ENCODE peak calls at places on chromosome 12, in eight cellular contexts. W is osteoblast, X is pancreas, B is left lung, Q is right atrium auricular region, A is bronchial epithelial cell, M is Peyer's patch, Z is BJ. N is an unnamed sample.

GRCh38 chr12:88035907-88036289 is 6.7 kb upstream of the C12orf50 start:
- DNase-seq in W (no peak), X (peak; percentile 17), B (no peak), Q (no peak), A (peak; percentile 57), M (no peak), Z (no peak), N (no peak)

GRCh38 chr12:58931518-58931917 is 11.2 kb upstream of the LRIG3 start:
- DNase-seq in W (no peak), X (no peak), B (no peak), Q (no peak), A (no peak), M (no peak), Z (no peak), N (no peak)

GRCh38 chr12:68001486-68002466 is 12.5 kb downstream of the IFNG-AS1 start:
- DNase-seq in W (no peak), X (no peak), B (no peak), Q (no peak), A (peak; percentile 26), M (no peak), Z (no peak), N (no peak)

GRCh38 chr12:106433055-106433454 is 75.5 kb downstream of the POLR3B start:
- DNase-seq in W (peak; percentile 3), X (no peak), B (no peak), Q (no peak), A (no peak), M (no peak), Z (no peak), N (no peak)

GRCh38 chr12:125861299-125862281 is 796.4 kb downstream of the AACS start:
- DNase-seq in W (no peak), X (peak; percentile 91), B (peak; percentile 76), Q (no peak), A (no peak), M (no peak), Z (no peak), N (no peak)

GRCh38 chr12:46770501-46771183 is 55.2 kb downstream of the SLC38A4 start:
- DNase-seq in W (peak; percentile 27), X (peak; percentile 25), B (no peak), Q (no peak), A (no peak), M (no peak), Z (no peak), N (no peak)

GRCh38 chr12:61367281-61367785 is 892.9 kb upstream of the USP15 start:
- DNase-seq in W (no peak), X (no peak), B (no peak), Q (no peak), A (peak; percentile 18), M (no peak), Z (no peak), N (no peak)

GRCh38 chr12:67070307-67070600 is 198.9 kb upstream of the CAND1 start:
- DNase-seq in W (no peak), X (no peak), B (no peak), Q (no peak), A (no peak), M (no peak), Z (no peak), N (no peak)

GRCh38 chr12:204261-204678 is 9.7 kb downstream of the SLC6A12 start:
- DNase-seq in W (no peak), X (no peak), B (peak; percentile 35), Q (no peak), A (no peak), M (no peak), Z (no peak), N (no peak)

GRCh38 chr12:34298176-34298970 is 276.1 kb downstream of the ALG10 start:
- DNase-seq in W (no peak), X (no peak), B (peak; percentile 24), Q (no peak), A (no peak), M (no peak), Z (no peak), N (no peak)

GRCh38 chr12:107984973-107985372 is 144.1 kb upstream of the WSCD2 start:
- DNase-seq in W (no peak), X (no peak), B (no peak), Q (no peak), A (no peak), M (no peak), Z (no peak), N (no peak)

GRCh38 chr12:132185698-132186097 is 41.4 kb downstream of the NOC4L start:
- DNase-seq in W (peak; percentile 87), X (no peak), B (peak; percentile 31), Q (no peak), A (no peak), M (no peak), Z (no peak), N (no peak)

GRCh38 chr12:116878567-116879508 is 2.4 kb downstream of the HRK start:
- DNase-seq in W (peak; percentile 95), X (no peak), B (peak; percentile 76), Q (no peak), A (peak; percentile 25), M (no peak), Z (no peak), N (no peak)

GRCh38 chr12:1044697-1045096 is 53.7 kb downstream of the ERC1 start:
- DNase-seq in W (peak; percentile 45), X (no peak), B (no peak), Q (no peak), A (peak; percentile 62), M (no peak), Z (peak; percentile 40), N (no peak)

GRCh38 chr12:6333566-6333965 is 8.3 kb downstream of the TNFRSF1A start:
- DNase-seq in W (peak; percentile 96), X (no peak), B (no peak), Q (no peak), A (peak; percentile 95), M (no peak), Z (no peak), N (no peak)

GRCh38 chr12:24280085-24280842 is 330.8 kb upstream of the SOX5 start:
- DNase-seq in W (no peak), X (no peak), B (no peak), Q (no peak), A (no peak), M (no peak), Z (no peak), N (no peak)

GRCh38 chr12:3922033-3922432 is 48.8 kb upstream of the PARP11 start:
- DNase-seq in W (no peak), X (no peak), B (no peak), Q (no peak), A (no peak), M (no peak), Z (no peak), N (no peak)

GRCh38 chr12:29698756-29699155 is 85.0 kb downstream of the TMTC1 start:
- DNase-seq in W (no peak), X (no peak), B (no peak), Q (no peak), A (no peak), M (no peak), Z (no peak), N (no peak)

GRCh38 chr12:50924439-50925341 is 27.7 kb upstream of the HIGD1C start:
- DNase-seq in W (peak; percentile 80), X (peak; percentile 94), B (no peak), Q (peak; percentile 96), A (peak; percentile 76), M (peak; percentile 85), Z (peak; percentile 44), N (peak; percentile 94)

DNA sequence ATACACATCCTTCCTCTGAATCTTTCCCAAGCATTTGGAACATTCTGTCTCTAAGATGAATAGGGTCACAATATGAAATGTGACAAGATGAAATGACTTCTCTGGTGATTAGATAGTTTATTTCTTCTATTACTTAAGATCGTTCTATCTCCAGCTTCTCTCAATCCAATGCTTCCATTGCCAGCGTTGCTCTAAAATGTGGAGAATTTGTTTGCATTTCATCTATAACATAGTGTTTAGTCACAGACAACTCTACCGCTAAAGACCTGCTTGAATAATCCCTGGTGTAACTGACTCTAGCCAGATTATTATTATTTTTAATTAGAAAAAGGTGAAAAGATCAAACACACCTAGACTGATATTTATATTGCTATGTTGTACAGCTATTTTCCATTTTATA is 184.7 kb upstream of the PRICKLE1 start:
- DNase-seq in W (no peak), X (no peak), B (no peak), Q (no peak), A (no peak), M (no peak), Z (no peak), N (no peak)
- H3K4me3 ChIP-seq in W (no peak overlapping the region), X (no peak overlapping the region), B (no peak overlapping the region), Q (no peak overlapping the region), A (no peak overlapping the region), M (no peak overlapping the region), Z (no peak overlapping the region), N (no peak overlapping the region)

GRCh38 chr12:103948746-103949406 is 16.8 kb upstream of the TDG start:
- DNase-seq in W (no peak), X (no peak), B (no peak), Q (no peak), A (no peak), M (no peak), Z (no peak), N (no peak)
- H3K36me3 ChIP-seq in W (peaks cover 96% of the 10 kb centered on the region), X (peaks cover 55% of the 10 kb centered on the region), B (peaks cover 99% of the 10 kb centered on the region), Q (peaks cover 93% of the 10 kb centered on the region), A (peaks cover 22% of the 10 kb centered on the region), M (peaks cover 94% of the 10 kb centered on the region), Z (peaks cover 15% of the 10 kb centered on the region), N (peaks cover 81% of the 10 kb centered on the region)

GRCh38 chr12:16495196-16495595 is 110.8 kb downstream of the LMO3 start:
- DNase-seq in W (no peak), X (no peak), B (no peak), Q (no peak), A (no peak), M (no peak), Z (no peak), N (no peak)

GRCh38 chr12:16492820-16493797 is 112.9 kb downstream of the LMO3 start:
- DNase-seq in W (no peak), X (no peak), B (no peak), Q (no peak), A (no peak), M (no peak), Z (no peak), N (no peak)

DNA sequence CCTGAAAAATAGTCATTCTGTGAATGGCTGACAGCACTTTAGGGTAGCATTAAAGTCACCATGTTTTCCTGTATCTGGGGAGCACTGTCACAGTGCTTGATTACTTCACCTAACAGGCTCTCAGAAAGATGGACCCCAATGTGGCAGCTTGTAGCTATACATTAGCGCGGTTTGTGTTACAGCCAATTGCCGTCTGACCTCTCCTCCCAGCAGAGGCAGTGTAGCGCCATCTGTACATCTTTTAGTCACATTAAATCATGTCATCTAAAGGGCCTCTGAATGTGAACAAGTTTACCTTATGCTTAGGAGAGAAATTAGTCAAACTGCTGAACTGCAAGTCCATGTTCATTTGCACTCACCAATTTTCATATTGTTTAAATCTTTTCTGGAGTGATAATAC is 113.7 kb downstream of the LMO3 start:
- DNase-seq in W (no peak), X (no peak), B (no peak), Q (no peak), A (no peak), M (no peak), Z (no peak), N (no peak)
- TF ChIP-seq CTCF in W (no peak), X (no peak), B (no peak), Q (no peak), A (no peak), M (no peak), Z (no peak), N (no peak)

GRCh38 chr12:111412830-111413441 is 7.2 kb downstream of the SH2B3 start:
- DNase-seq in W (peak; percentile 73), X (no peak), B (no peak), Q (no peak), A (no peak), M (no peak), Z (no peak), N (no peak)
- H3K4me3 ChIP-seq in W (no peak overlapping the region), X (no peak overlapping the region), B (no peak overlapping the region), Q (no peak overlapping the region), A (no peak overlapping the region), M (no peak overlapping the region), Z (no peak overlapping the region), N (no peak overlapping the region)

N was measured in vagina.